ENCODE peak calls at places on chromosomes 12 and 14, in four cellular contexts. One of them, this sample, is unnamed.

GRCh38 chr14:91778217-91778616 is 46.3 kb upstream of the CATSPERB start:
- DNase-seq in fibroblast of pulmonary artery: no peak
- DNase-seq in stimulated activated CD4-positive, alpha-beta T cell treated with anti-CD3 and anti-CD28 coated beads, TNF-alpha, amount 100 ng/mL, for 4 hours: no peak
- DNase-seq in HCT116: no peak
- DNase-seq in this sample: no peak

GRCh38 chr14:68468437-68469207 is 324.2 kb downstream of the ZFP36L1 start:
- DNase-seq in fibroblast of pulmonary artery: peak
- DNase-seq in stimulated activated CD4-positive, alpha-beta T cell treated with anti-CD3 and anti-CD28 coated beads, TNF-alpha, amount 100 ng/mL, for 4 hours: no peak
- DNase-seq in HCT116: no peak
- DNase-seq in this sample: no peak

GRCh38 chr14:58637391-58638230 is at the start of gene DACT1:
- DNase-seq in HCT116: no peak
- DNase-seq in stimulated activated CD4-positive, alpha-beta T cell treated with anti-CD3 and anti-CD28 coated beads, TNF-alpha, amount 100 ng/mL, for 4 hours: peak
- DNase-seq in fibroblast of pulmonary artery: peak
- DNase-seq in this sample: peak

GRCh38 chr14:96187216-96188050 is 17.2 kb upstream of the BDKRB2 start:
- DNase-seq in HCT116: no peak
- DNase-seq in fibroblast of pulmonary artery: no peak
- DNase-seq in stimulated activated CD4-positive, alpha-beta T cell treated with anti-CD3 and anti-CD28 coated beads, TNF-alpha, amount 100 ng/mL, for 4 hours: no peak
- DNase-seq in this sample: no peak

GRCh38 chr12:50567926-50568325 is 63.1 kb downstream of the DIP2B start:
- DNase-seq in HCT116: no peak
- DNase-seq in stimulated activated CD4-positive, alpha-beta T cell treated with anti-CD3 and anti-CD28 coated beads, TNF-alpha, amount 100 ng/mL, for 4 hours: no peak
- DNase-seq in fibroblast of pulmonary artery: peak
- DNase-seq in this sample: no peak

GRCh38 chr12:59164991-59165718 is 244.9 kb upstream of the LRIG3 start:
- DNase-seq in HCT116: peak
- DNase-seq in fibroblast of pulmonary artery: peak
- DNase-seq in stimulated activated CD4-positive, alpha-beta T cell treated with anti-CD3 and anti-CD28 coated beads, TNF-alpha, amount 100 ng/mL, for 4 hours: no peak
- DNase-seq in this sample: no peak

GRCh38 chr12:63843613-63844390 is 698 bp upstream of the SRGAP1 start:
- DNase-seq in fibroblast of pulmonary artery: peak
- DNase-seq in HCT116: peak
- DNase-seq in stimulated activated CD4-positive, alpha-beta T cell treated with anti-CD3 and anti-CD28 coated beads, TNF-alpha, amount 100 ng/mL, for 4 hours: peak
- DNase-seq in this sample: peak

GRCh38 chr12:51012570-51013236 is 13.5 kb downstream of the SLC11A2 start:
- DNase-seq in HCT116: no peak
- DNase-seq in fibroblast of pulmonary artery: no peak
- DNase-seq in stimulated activated CD4-positive, alpha-beta T cell treated with anti-CD3 and anti-CD28 coated beads, TNF-alpha, amount 100 ng/mL, for 4 hours: no peak
- DNase-seq in this sample: no peak

GRCh38 chr12:40034712-40035111 is 71.2 kb downstream of the SLC2A13 start:
- DNase-seq in fibroblast of pulmonary artery: no peak
- DNase-seq in HCT116: no peak
- DNase-seq in stimulated activated CD4-positive, alpha-beta T cell treated with anti-CD3 and anti-CD28 coated beads, TNF-alpha, amount 100 ng/mL, for 4 hours: no peak
- DNase-seq in this sample: no peak

GRCh38 chr14:95998656-95999055 is 40.5 kb upstream of the C14orf132 start:
- DNase-seq in stimulated activated CD4-positive, alpha-beta T cell treated with anti-CD3 and anti-CD28 coated beads, TNF-alpha, amount 100 ng/mL, for 4 hours: no peak
- DNase-seq in HCT116: peak
- DNase-seq in fibroblast of pulmonary artery: peak
- DNase-seq in this sample: no peak

GRCh38 chr12:18629916-18630315 is 107.9 kb downstream of the PLCZ1 start:
- DNase-seq in stimulated activated CD4-positive, alpha-beta T cell treated with anti-CD3 and anti-CD28 coated beads, TNF-alpha, amount 100 ng/mL, for 4 hours: no peak
- DNase-seq in fibroblast of pulmonary artery: no peak
- DNase-seq in HCT116: no peak
- DNase-seq in this sample: no peak

GRCh38 chr12:65781681-65782269 is 42.5 kb upstream of the HMGA2 start:
- DNase-seq in fibroblast of pulmonary artery: no peak
- DNase-seq in stimulated activated CD4-positive, alpha-beta T cell treated with anti-CD3 and anti-CD28 coated beads, TNF-alpha, amount 100 ng/mL, for 4 hours: no peak
- DNase-seq in HCT116: no peak
- DNase-seq in this sample: no peak

GRCh38 chr12:34204830-34205285 is 182.6 kb downstream of the ALG10 start:
- DNase-seq in fibroblast of pulmonary artery: no peak
- DNase-seq in HCT116: no peak
- DNase-seq in stimulated activated CD4-positive, alpha-beta T cell treated with anti-CD3 and anti-CD28 coated beads, TNF-alpha, amount 100 ng/mL, for 4 hours: no peak
- DNase-seq in this sample: no peak

GRCh38 chr12:111887916-111888745 is 46.1 kb downstream of the MAPKAPK5 start:
- DNase-seq in fibroblast of pulmonary artery: no peak
- DNase-seq in HCT116: no peak
- DNase-seq in stimulated activated CD4-positive, alpha-beta T cell treated with anti-CD3 and anti-CD28 coated beads, TNF-alpha, amount 100 ng/mL, for 4 hours: no peak
- DNase-seq in this sample: no peak

GRCh38 chr12:48775991-48776649 is 12.8 kb downstream of the ADCY6 start:
- DNase-seq in HCT116: no peak
- DNase-seq in stimulated activated CD4-positive, alpha-beta T cell treated with anti-CD3 and anti-CD28 coated beads, TNF-alpha, amount 100 ng/mL, for 4 hours: no peak
- DNase-seq in fibroblast of pulmonary artery: no peak
- DNase-seq in this sample: no peak

GRCh38 chr12:14564336-14564959 is 3.2 kb downstream of the PLBD1 start:
- DNase-seq in fibroblast of pulmonary artery: no peak
- DNase-seq in stimulated activated CD4-positive, alpha-beta T cell treated with anti-CD3 and anti-CD28 coated beads, TNF-alpha, amount 100 ng/mL, for 4 hours: no peak
- DNase-seq in HCT116: no peak
- DNase-seq in this sample: no peak

GRCh38 chr12:130486891-130487416 is 149.3 kb downstream of the PIWIL1 start:
- DNase-seq in stimulated activated CD4-positive, alpha-beta T cell treated with anti-CD3 and anti-CD28 coated beads, TNF-alpha, amount 100 ng/mL, for 4 hours: no peak
- DNase-seq in HCT116: no peak
- DNase-seq in fibroblast of pulmonary artery: no peak
- DNase-seq in this sample: no peak

GRCh38 chr14:75341639-75342038 is 63.0 kb downstream of the FOS start:
- DNase-seq in stimulated activated CD4-positive, alpha-beta T cell treated with anti-CD3 and anti-CD28 coated beads, TNF-alpha, amount 100 ng/mL, for 4 hours: no peak
- DNase-seq in HCT116: no peak
- DNase-seq in fibroblast of pulmonary artery: peak
- DNase-seq in this sample: no peak

GRCh38 chr12:18382486-18382885 is 121.2 kb downstream of the PIK3C2G start:
- DNase-seq in stimulated activated CD4-positive, alpha-beta T cell treated with anti-CD3 and anti-CD28 coated beads, TNF-alpha, amount 100 ng/mL, for 4 hours: no peak
- DNase-seq in HCT116: no peak
- DNase-seq in fibroblast of pulmonary artery: peak
- DNase-seq in this sample: no peak

GRCh38 chr14:100747021-100747586 is 20.4 kb downstream of the DLK1 start:
- DNase-seq in fibroblast of pulmonary artery: peak
- DNase-seq in stimulated activated CD4-positive, alpha-beta T cell treated with anti-CD3 and anti-CD28 coated beads, TNF-alpha, amount 100 ng/mL, for 4 hours: no peak
- DNase-seq in HCT116: peak
- DNase-seq in this sample: no peak

GRCh38 chr12:105378821-105379400 is 48.4 kb downstream of the C12orf75 start:
- DNase-seq in stimulated activated CD4-positive, alpha-beta T cell treated with anti-CD3 and anti-CD28 coated beads, TNF-alpha, amount 100 ng/mL, for 4 hours: no peak
- DNase-seq in HCT116: no peak
- DNase-seq in fibroblast of pulmonary artery: peak
- DNase-seq in this sample: no peak